ENCODE peak calls at places on chromosomes 6 and 20, in six cellular contexts. J is right cardiac atrium, V is AML-193, C is right lobe of liver, L is T-helper 17 cell, Q is H7. P is an unnamed sample.

GRCh38 chr6:20965915-20966314 is 431.7 kb downstream of the CDKAL1 start:
- DNase-seq in J (no peak), V (no peak), C (no peak), L (no peak), Q (no peak), P (no peak)

GRCh38 chr6:52966101-52966500 is 29.0 kb downstream of the GSTA4 start:
- DNase-seq in J (no peak), V (no peak), C (no peak), L (no peak), Q (no peak), P (no peak)

GRCh38 chr20:38804682-38805501 is 605 bp upstream of the PPP1R16B start:
- DNase-seq in J (peak; percentile 69), V (no peak), C (peak; percentile 44), L (peak; percentile 64), Q (peak; percentile 74), P (no peak)

GRCh38 chr6:137313928-137314855 is 95.0 kb upstream of the IFNGR1 start:
- DNase-seq in J (peak; percentile 82), V (peak; percentile 80), C (peak; percentile 71), L (peak; percentile 44), Q (peak; percentile 39), P (peak; percentile 75)

GRCh38 chr6:32472781-32473377 is 33.2 kb downstream of the HLA-DRA start:
- DNase-seq in J (no peak), V (peak; percentile 24), C (no peak), L (no peak), Q (no peak), P (no peak)

GRCh38 chr6:118410001-118410400 is 138.1 kb upstream of the PLN start:
- DNase-seq in J (no peak), V (no peak), C (no peak), L (no peak), Q (no peak), P (no peak)

GRCh38 chr20:20897922-20898321 is 185.5 kb upstream of the RALGAPA2 start:
- DNase-seq in J (no peak), V (no peak), C (no peak), L (no peak), Q (peak; percentile 45), P (no peak)

GRCh38 chr20:17452441-17452840 is 78.7 kb downstream of the BFSP1 start:
- DNase-seq in J (no peak), V (no peak), C (no peak), L (no peak), Q (peak; percentile 41), P (no peak)

GRCh38 chr6:108951351-108951953 is 103.2 kb downstream of the ARMC2 start:
- DNase-seq in J (no peak), V (no peak), C (no peak), L (no peak), Q (no peak), P (no peak)

GRCh38 chr6:102405860-102406259 is 1012.4 kb downstream of the GRIK2 start:
- DNase-seq in J (no peak), V (no peak), C (no peak), L (no peak), Q (no peak), P (no peak)

GRCh38 chr20:50005378-50006020 is 22.7 kb downstream of the SNAI1 start:
- DNase-seq in J (no peak), V (peak; percentile 20), C (no peak), L (no peak), Q (no peak), P (no peak)

P was measured in left ventricle myocardium inferior.